ENCODE peak calls at places on chromosome 2, in eight cellular contexts. B is kidney, T is SK-N-SH, C is neural progenitor cell, A is IMR-90, N is fibroblast of lung, P is HepG2, D is PC-3. S is an unnamed sample.

GRCh38 chr2:172667926-172668325 is 67.7 kb upstream of the RAPGEF4 start:
- DNase-seq in D (no peak), T (no peak), B (no peak), C (no peak), P (no peak), N (peak), A (peak), S (peak)

GRCh38 chr2:5020451-5020850 is 671.7 kb upstream of the SOX11 start:
- DNase-seq in B (no peak), A (no peak), D (no peak), C (no peak), N (no peak), P (no peak), T (peak), S (no peak)

GRCh38 chr2:200662727-200663126 is 76.9 kb downstream of the AOX1 start:
- DNase-seq in P (peak), D (peak), T (no peak), N (peak), C (no peak), B (no peak), A (peak), S (peak)

GRCh38 chr2:164560181-164560792 is 61.0 kb downstream of the GRB14 start:
- DNase-seq in T (peak), C (peak), A (peak), B (no peak), N (peak), P (peak), D (peak), S (peak)

GRCh38 chr2:120740375-120740764 is 4.7 kb downstream of the GLI2 start:
- DNase-seq in D (no peak), A (no peak), P (no peak), T (no peak), B (no peak), N (no peak), C (peak), S (no peak)

GRCh38 chr2:74497777-74498499 is 1.5 kb downstream of the LBX2 start:
- DNase-seq in N (no peak), P (no peak), B (peak), C (peak), A (no peak), D (no peak), T (peak), S (peak)

GRCh38 chr2:73091164-73091563 is 19.7 kb upstream of the SFXN5 start:
- DNase-seq in P (peak), C (peak), T (no peak), A (peak), N (peak), B (peak), D (no peak), S (peak)

GRCh38 chr2:3039188-3040065 is 338.2 kb downstream of the EIPR1 start:
- DNase-seq in B (peak), P (no peak), C (no peak), A (no peak), D (no peak), N (no peak), T (no peak), S (no peak)

GRCh38 chr2:166351319-166351718 is 24.4 kb downstream of the SCN9A start:
- DNase-seq in C (no peak), N (peak), D (no peak), T (no peak), B (no peak), P (no peak), A (peak), S (peak)

GRCh38 chr2:160207804-160208661 is 8.0 kb upstream of the ITGB6 start:
- DNase-seq in N (peak), T (peak), P (peak), C (peak), B (peak), D (peak), A (peak), S (peak)

GRCh38 chr2:9802576-9802993 is 40.7 kb upstream of the TAF1B start:
- DNase-seq in D (no peak), T (peak), A (no peak), B (peak), C (no peak), N (no peak), P (no peak), S (peak)

GRCh38 chr2:162085090-162085891 is 11.3 kb upstream of the DPP4 start:
- DNase-seq in B (no peak), P (peak), C (no peak), T (no peak), D (peak), N (peak), A (peak), S (peak)

GRCh38 chr2:129709030-129709955 is 270.2 kb upstream of the RAB6C start:
- DNase-seq in A (no peak), N (no peak), P (no peak), C (no peak), D (no peak), B (no peak), T (no peak), S (no peak)

GRCh38 chr2:121098556-121098955 is 186.4 kb downstream of the TFCP2L1 start:
- DNase-seq in B (no peak), P (no peak), C (no peak), A (no peak), T (no peak), N (no peak), D (no peak), S (no peak)

GRCh38 chr2:173568054-173568453 is 213.4 kb downstream of the CDCA7 start:
- DNase-seq in D (peak), A (no peak), C (peak), P (peak), N (no peak), T (peak), B (no peak), S (peak)

GRCh38 chr2:212406716-212407115 is 131.9 kb downstream of the ERBB4 start:
- DNase-seq in T (no peak), N (no peak), B (no peak), C (no peak), A (no peak), P (no peak), D (no peak), S (no peak)

GRCh38 chr2:223459328-223459939 is 142.7 kb downstream of the SCG2 start:
- DNase-seq in A (peak), D (peak), C (peak), B (no peak), N (peak), T (peak), P (no peak), S (peak)

GRCh38 chr2:24380687-24381271 is 20.4 kb upstream of the ITSN2 start:
- DNase-seq in P (no peak), C (no peak), B (no peak), T (no peak), N (no peak), A (no peak), D (no peak), S (no peak)

GRCh38 chr2:45083175-45083574 is 73.9 kb upstream of the SIX2 start:
- DNase-seq in B (no peak), P (no peak), N (no peak), T (no peak), C (no peak), D (peak), A (no peak), S (peak)

GRCh38 chr2:153455856-153456255 is 22.7 kb downstream of the RPRM start:
- DNase-seq in P (no peak), A (no peak), T (no peak), C (no peak), B (no peak), N (no peak), D (no peak), S (no peak)

GRCh38 chr2:24008672-24009366 is 1.1 kb upstream of the MFSD2B start:
- DNase-seq in D (no peak), C (no peak), N (no peak), B (no peak), P (peak), A (no peak), T (no peak), S (no peak)

GRCh38 chr2:196453613-196454047 is 185.9 kb upstream of the CCDC150 start:
- DNase-seq in T (peak), N (peak), D (peak), B (no peak), A (peak), P (peak), C (peak), S (peak)

GRCh38 chr2:168529054-168529833 is 73.2 kb downstream of the CERS6 start:
- DNase-seq in A (no peak), D (peak), P (no peak), T (no peak), N (no peak), C (no peak), B (no peak), S (peak)
- H3K9ac ChIP-seq in A (no peak), D (no peak), P (no peak), T (no peak), N (no peak), C (no peak), B (no peak), S (no peak)

DNA sequence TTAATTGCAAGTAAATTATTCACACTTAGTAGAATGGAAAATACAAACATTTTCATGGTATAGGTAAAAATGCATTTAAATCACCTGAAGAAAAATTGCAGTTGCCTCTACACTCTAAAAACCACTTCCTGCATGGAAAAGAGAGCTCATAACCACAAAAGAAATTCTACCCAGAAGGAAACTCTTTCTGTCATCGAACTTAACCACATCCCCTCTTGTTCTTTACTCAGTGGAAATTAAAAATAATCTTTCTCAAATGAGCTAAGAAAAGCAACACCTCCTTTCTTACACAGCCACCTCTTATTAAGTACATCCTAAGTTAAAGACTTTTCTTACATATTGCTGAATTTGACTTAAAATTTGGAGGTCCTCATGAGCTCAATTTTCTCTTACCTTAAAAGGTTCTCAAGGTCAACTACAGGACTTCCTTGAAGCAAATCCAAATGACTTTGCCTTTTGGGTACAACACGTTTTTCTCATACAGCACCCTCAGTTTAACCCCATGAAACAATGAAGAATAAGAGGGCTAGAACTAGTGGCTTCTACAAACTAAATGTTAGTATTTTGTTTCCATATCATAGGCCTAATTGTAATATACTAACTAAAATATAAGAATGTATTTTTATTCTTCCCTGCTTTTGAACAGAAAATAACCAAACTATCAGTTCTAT is 109.1 kb upstream of the CRIM1 start:
- DNase-seq in P (no peak), N (peak), D (no peak), C (no peak), B (no peak), T (no peak), A (no peak), S (no peak)
- H3K9ac ChIP-seq in P (no peak), N (no peak), D (no peak), C (no peak), B (no peak), T (no peak), A (no peak), S (no peak)

GRCh38 chr2:15559800-15560403 is 1.2 kb downstream of the NBAS start:
- DNase-seq in T (no peak), N (peak), B (no peak), D (no peak), A (no peak), P (no peak), C (no peak), S (peak)
- H3K9ac ChIP-seq in T (peak), N (peak), B (peak), D (peak), A (peak), P (peak), C (peak), S (peak)

GRCh38 chr2:239268082-239268481 is 132.7 kb downstream of the HDAC4 start:
- DNase-seq in C (no peak), A (no peak), D (peak), P (no peak), N (no peak), B (peak), T (no peak), S (peak)

GRCh38 chr2:239265681-239266435 is 135.0 kb downstream of the HDAC4 start:
- DNase-seq in T (no peak), A (no peak), C (no peak), P (no peak), N (no peak), D (no peak), B (peak), S (no peak)

GRCh38 chr2:239266436-239266770 is 134.4 kb downstream of the HDAC4 start:
- DNase-seq in P (no peak), T (no peak), C (no peak), D (no peak), N (no peak), B (no peak), A (no peak), S (no peak)

GRCh38 chr2:239267411-239267941 is 133.3 kb downstream of the HDAC4 start:
- DNase-seq in T (no peak), P (no peak), C (peak), D (peak), N (peak), B (peak), A (peak), S (peak)

GRCh38 chr2:239266779-239267410 is 133.9 kb downstream of the HDAC4 start:
- DNase-seq in A (no peak), C (no peak), B (no peak), P (no peak), T (no peak), N (no peak), D (no peak), S (no peak)
- H3K9ac ChIP-seq in A (peak), C (no peak), B (no peak), P (no peak), T (no peak), N (no peak), D (no peak), S (no peak)

GRCh38 chr2:176118606-176119370 is 2.2 kb downstream of the HOXD10 start:
- DNase-seq in A (no peak), B (peak), P (peak), C (peak), D (peak), N (no peak), T (peak), S (peak)
- H3K9ac ChIP-seq in A (no peak), B (peak), P (no peak), C (no peak), D (no peak), N (no peak), T (no peak), S (no peak)

GRCh38 chr2:158412206-158412605 is 44.3 kb downstream of the CCDC148 start:
- DNase-seq in T (no peak), N (peak), D (no peak), B (no peak), P (peak), A (peak), C (no peak), S (peak)

GRCh38 chr2:158414538-158414937 is 42.0 kb downstream of the CCDC148 start:
- DNase-seq in B (no peak), N (peak), T (no peak), A (peak), C (no peak), D (no peak), P (no peak), S (peak)

GRCh38 chr2:158410132-158410531 is 46.4 kb downstream of the CCDC148 start:
- DNase-seq in A (no peak), B (no peak), N (no peak), D (no peak), T (no peak), C (no peak), P (no peak), S (no peak)

GRCh38 chr2:158413581-158413980 is 43.0 kb downstream of the CCDC148 start:
- DNase-seq in T (peak), B (no peak), D (no peak), A (peak), P (no peak), C (no peak), N (no peak), S (peak)

DNA sequence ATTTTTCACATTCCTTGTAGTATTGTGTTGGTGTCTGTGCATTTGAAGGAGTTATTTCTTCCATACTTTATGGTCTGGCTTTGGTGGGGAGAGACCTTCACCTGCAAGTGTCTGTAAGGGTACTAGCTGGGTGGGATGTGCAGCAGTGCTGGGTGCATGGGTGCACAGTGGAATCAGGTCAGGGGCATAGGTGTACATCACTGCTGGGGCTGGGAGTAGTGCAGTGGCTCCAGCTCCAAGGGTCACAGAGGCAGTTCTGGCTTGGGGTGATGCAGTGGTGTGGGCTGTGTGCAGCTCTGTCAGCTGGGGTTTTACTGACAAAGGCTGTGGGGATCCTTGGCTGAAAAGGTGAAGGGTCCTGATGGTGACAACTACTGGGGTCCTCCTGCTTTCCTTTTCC is 44.8 kb downstream of the CCDC148 start:
- DNase-seq in C (no peak), N (no peak), T (no peak), A (no peak), P (no peak), D (no peak), B (no peak), S (no peak)
- H3K9ac ChIP-seq in C (no peak), N (no peak), T (no peak), A (no peak), P (no peak), D (no peak), B (no peak), S (no peak)

DNA sequence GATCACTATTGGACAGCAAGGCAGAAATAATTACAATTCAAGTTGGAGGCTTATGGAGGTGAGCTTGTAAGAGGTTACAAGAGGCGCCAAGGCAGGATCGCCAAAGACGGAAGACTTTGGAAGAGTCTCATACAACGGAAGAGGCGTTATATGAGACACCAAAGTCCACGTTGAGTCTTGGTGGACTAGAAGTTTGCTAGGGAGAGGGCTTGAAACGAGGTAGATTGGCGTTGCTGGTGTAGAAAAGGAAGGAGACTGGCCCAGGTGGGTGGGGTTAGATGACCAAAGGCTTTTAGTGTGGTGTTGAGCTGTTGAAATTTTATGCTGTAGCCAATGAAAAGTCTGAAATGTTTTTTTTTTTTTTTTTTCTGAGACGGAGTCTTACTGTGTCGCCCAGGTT is 1.4 kb downstream of the MSH2 start:
- DNase-seq in P (no peak), N (no peak), T (no peak), C (no peak), D (no peak), A (no peak), B (no peak), S (no peak)
- H3K9ac ChIP-seq in P (peak), N (no peak), T (no peak), C (no peak), D (peak), A (no peak), B (peak), S (peak)

S was measured in GM23248.